ENCODE peak calls at places on chromosomes 2 and 18, in five cellular contexts. K, A, D, B and I are unnamed samples.
A peak's percentile ranks its signal among the peaks of the same experiment; 100 is the strongest.

GRCh38 chr2:240929364-240930095 is 23.4 kb downstream of the CROCC2 start:
- DNase-seq in K (no peak), D (no peak), B (no peak), A (peak; percentile 4), I (peak; percentile 12)

GRCh38 chr2:219441451-219442205 is 7.0 kb downstream of the SPEG start:
- DNase-seq in B (no peak), D (peak; percentile 64), K (no peak), A (peak; percentile 55), I (peak; percentile 65)

GRCh38 chr2:175398848-175399247 is 217.3 kb upstream of the ATP5MC3 start:
- DNase-seq in K (no peak), B (no peak), A (no peak), D (no peak), I (no peak)

GRCh38 chr18:56200381-56200831 is 438.0 kb downstream of the TXNL1 start:
- DNase-seq in K (no peak), A (no peak), B (peak; percentile 63), D (no peak), I (no peak)

GRCh38 chr2:2175381-2176090 is 155.5 kb downstream of the MYT1L start:
- DNase-seq in A (no peak), K (no peak), B (no peak), D (no peak), I (no peak)

GRCh38 chr2:232348936-232349335 is 29.6 kb upstream of the ALPP start:
- DNase-seq in A (peak; percentile 78), D (peak; percentile 50), B (no peak), K (no peak), I (no peak)

GRCh38 chr2:227545990-227546389 is 52.7 kb upstream of the SCYGR2 start:
- DNase-seq in D (no peak), K (peak; percentile 20), B (peak; percentile 2), A (no peak), I (no peak)

GRCh38 chr2:205904873-205905272 is 181.1 kb downstream of the INO80D start:
- DNase-seq in A (peak; percentile 58), K (no peak), D (no peak), B (no peak), I (no peak)

GRCh38 chr18:27363918-27364317 is 178.8 kb upstream of the CHST9 start:
- DNase-seq in B (no peak), D (no peak), A (no peak), K (no peak), I (no peak)

DNA sequence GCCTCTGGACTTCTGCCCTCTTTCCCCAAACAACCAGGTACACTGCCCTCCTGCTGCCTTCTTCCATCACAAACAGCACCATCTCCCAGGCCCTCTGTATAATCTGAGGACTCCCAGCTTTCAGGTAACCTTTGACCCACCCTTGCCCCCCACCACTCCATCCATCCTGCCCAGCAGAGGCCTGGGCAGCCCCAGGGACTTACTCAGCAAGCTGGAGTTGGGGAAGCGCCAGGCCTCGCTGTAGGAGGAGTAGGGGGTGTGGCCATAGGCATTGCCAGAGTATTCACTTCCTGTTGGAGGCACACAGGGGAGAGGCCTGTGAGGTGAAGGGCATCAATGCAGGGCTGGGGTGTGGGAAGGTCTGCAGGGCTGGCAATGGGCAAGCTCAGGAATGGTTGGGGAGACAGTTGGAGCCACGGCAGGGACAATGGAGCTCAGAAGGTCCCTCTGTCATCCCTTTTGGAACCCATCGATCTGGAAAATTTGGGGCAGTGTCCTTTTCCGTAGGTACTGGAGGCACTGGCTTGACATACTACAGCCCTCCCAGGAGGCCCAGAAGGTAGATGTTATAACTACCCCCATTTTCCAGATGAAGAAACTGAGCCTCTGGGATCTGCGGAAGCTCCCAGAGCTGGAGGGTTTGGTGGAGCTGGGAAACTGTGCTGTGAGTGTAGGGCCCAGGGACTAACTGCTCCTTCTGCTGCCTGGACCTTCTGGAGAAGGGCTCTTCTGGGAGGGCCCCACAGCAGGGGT is 46.3 kb downstream of the PSD4 start:
- DNase-seq in D (peak; percentile 83), A (peak; percentile 84), K (no peak), B (peak; percentile 27), I (no peak)
- H3K4me3 ChIP-seq in D (no peak overlapping the region), A (peak overlapping the region; percentile 13), K (no peak overlapping the region), B (no peak overlapping the region), I (no peak overlapping the region)

DNA sequence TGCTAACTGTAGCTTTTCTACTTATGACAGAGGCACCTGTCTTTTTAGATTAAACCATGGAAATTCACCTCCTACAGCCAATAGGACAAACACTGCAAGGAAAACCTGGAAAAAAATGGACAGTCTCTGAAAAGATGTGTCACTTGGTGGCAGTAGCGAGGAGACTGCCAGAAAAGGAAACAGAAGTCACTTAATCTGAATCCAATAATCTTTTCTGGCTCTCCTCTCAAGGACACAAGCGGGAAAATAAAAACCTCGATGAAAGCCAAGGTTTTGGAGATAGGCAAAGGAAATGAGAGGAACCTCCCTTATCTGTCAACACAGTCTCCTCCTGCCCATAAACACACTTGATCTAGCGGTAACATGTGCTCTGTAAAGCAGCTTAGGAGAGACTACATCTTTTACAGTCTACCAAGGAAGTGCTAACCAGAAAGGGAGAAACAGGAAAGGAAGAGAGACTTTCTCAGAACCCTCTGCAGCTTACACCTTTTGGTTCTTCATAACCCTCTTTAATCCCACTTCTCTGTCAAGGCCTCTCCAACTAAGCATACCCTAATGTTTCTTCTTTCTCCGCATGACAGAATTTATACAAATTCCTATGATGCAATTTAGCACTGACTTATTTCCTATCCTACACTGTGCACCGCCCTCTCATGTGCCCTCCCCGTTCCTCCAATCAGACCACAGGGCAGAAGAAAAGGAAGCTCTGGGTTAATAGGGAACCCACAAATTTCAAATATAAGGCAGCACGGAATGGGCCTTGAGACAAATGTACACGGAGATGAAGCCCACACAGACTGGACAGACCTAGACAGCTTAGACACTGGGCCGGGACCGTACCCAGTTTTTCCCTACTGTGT is 52.8 kb downstream of the CLASP1 start:
- DNase-seq in B (peak; percentile 43), D (no peak), K (peak; percentile 56), A (peak; percentile 11), I (peak; percentile 29)
- H3K4me3 ChIP-seq in B (peak overlapping the region; percentile 2), D (no peak overlapping the region), K (peak overlapping the region; percentile 31), A (peak overlapping the region; percentile 25), I (no peak overlapping the region)

DNA sequence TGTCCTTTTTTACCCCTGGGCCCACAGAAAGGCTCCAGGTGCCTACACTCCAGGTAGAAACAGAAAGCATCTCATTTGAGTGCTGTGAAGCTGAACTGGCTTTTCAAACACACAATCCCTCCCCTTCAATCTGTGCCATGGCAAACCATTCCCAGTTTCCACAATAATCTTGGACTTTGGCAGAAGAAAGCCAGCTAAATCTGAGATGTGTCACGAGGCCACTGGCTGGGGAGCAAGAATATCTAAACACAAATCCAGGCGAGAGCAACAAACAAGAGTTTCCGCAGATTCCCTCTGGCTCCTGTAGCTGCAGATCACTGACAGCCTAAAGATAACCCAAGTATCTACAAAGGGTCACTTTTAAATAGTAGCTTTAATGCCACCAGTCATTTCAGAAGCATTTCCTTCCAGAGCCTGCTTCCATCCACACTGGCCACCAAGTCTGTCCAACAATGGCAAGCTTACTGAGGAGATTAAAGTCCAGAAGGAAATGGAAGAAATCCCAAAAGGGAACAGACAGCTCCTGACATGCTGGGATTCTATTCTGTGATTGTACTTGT is 86.9 kb downstream of the ACVR1 start:
- DNase-seq in D (no peak), A (no peak), B (no peak), K (no peak), I (no peak)
- H3K4me3 ChIP-seq in D (no peak overlapping the region), A (no peak overlapping the region), B (no peak overlapping the region), K (no peak overlapping the region), I (no peak overlapping the region)

GRCh38 chr2:75278314-75278713 is 79.0 kb upstream of the TACR1 start:
- DNase-seq in D (no peak), A (no peak), K (no peak), B (no peak), I (no peak)

GRCh38 chr2:75277111-75277510 is 77.8 kb upstream of the TACR1 start:
- DNase-seq in K (no peak), B (no peak), D (no peak), A (no peak), I (no peak)

DNA sequence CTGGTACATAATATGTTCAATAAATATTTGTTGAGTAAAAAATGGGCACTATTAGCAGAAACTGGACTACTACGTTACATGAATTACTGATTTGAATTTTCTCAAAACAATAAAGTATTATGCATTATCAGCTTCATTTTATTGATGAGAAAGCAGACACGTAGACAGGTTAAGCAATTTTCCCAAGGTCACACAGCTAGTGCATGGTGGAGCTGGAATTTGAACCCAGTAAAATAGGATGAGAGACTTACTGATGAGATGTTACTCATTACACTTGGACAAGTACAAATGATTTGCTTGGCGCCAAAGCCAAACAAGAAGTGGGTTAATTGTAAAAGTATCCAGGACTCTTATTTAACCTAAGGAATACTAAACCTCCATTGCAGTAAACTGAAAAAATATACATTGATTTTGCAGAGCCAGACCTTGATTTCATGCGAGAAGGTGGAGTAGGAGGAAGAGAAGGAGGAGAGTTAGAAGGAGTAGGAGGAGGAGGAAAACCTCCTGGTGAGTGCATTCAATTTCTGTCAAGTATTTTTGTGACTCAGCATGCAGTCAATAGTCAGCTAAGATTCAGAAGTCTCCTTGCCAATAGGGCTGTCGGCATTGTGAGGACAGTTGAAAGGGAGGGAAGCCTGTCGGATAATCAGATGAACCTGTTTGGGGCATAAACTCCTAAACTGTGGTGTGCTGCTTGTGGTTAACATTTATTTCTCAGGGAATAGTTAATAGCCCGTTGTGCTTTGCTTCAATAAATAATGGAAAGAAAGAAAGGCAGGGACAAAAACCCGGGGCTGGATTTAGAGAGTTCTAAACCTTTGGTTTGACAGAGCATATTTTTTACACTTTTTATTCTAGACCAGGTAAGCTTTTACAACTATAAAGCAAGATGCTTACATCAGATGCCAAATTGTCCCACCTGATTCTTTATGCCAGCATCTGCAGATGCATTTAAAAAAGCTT is 77.1 kb upstream of the TACR1 start:
- DNase-seq in K (no peak), B (peak; percentile 34), D (no peak), A (no peak), I (no peak)
- H3K4me3 ChIP-seq in K (no peak overlapping the region), B (peak overlapping the region; percentile 23), D (no peak overlapping the region), A (no peak overlapping the region), I (no peak overlapping the region)

DNA sequence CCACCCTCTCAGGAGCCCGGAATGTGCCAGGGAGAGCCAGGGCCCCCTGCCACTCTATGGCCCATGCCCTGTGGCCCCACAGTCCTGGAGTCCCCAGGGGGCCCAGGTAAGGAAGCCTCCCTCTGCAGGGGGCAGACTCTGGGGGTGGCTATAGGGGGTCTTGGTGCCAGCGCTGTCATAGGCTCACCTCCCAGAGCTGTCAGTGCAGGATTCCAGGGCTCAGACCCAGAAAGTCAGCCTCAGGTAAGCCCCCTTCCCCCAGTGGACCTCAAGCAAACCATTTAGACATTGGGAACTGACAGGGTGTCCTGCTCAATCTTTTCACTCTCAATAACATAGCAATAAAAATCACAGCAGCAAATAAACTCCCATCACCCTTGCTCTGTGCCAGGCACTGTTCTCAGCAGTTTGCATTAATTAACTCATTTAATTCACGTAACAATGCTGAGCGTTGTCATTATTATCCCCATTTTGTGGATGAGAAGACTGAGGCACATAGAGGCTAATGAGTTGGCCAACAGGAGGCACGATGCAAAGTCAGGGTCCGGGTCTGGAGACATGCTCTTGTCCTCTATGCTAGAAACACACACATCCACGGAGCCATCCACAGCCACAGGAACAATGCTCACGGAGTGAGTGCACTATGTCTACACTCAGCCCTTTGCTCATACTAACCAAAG is 79.6 kb downstream of the TNS1 start:
- DNase-seq in D (no peak), B (no peak), A (no peak), K (no peak), I (no peak)
- H3K4me3 ChIP-seq in D (no peak overlapping the region), B (no peak overlapping the region), A (no peak overlapping the region), K (no peak overlapping the region), I (no peak overlapping the region)